ENCODE peak calls at places on chromosome 4, in seven cellular contexts. B is PC-3, J is astrocyte of the spinal cord, O is amniotic stem cell, S is Panc1, Y is LoVo, P is K562. N is an unnamed sample.
A peak's percentile ranks its signal among the peaks of the same experiment; 100 is the strongest.

GRCh38 chr4:133233922-133234321 is 84.8 kb downstream of the PCDH10 start:
- DNase-seq in B (no peak), J (no peak), O (no peak), S (no peak), Y (no peak), P (no peak), N (no peak)

GRCh38 chr4:76308548-76308947 is 2.0 kb downstream of the STBD1 start:
- DNase-seq in B (no peak), J (no peak), O (no peak), S (no peak), Y (no peak), P (peak; percentile 47), N (no peak)

GRCh38 chr4:109134268-109134667 is 168.2 kb downstream of the COL25A1 start:
- DNase-seq in B (no peak), J (no peak), O (no peak), S (no peak), Y (no peak), P (no peak), N (no peak)

GRCh38 chr4:87975466-87975865 is at the start of gene SPP1:
- DNase-seq in B (no peak), J (peak; percentile 37), O (no peak), S (no peak), Y (no peak), P (no peak), N (no peak)

GRCh38 chr4:27315625-27316024 is 455.0 kb downstream of the STIM2 start:
- DNase-seq in B (no peak), J (no peak), O (no peak), S (no peak), Y (no peak), P (no peak), N (no peak)

GRCh38 chr4:40963912-40964478 is 214.2 kb downstream of the NSUN7 start:
- DNase-seq in B (peak; percentile 38), J (peak; percentile 49), O (no peak), S (no peak), Y (no peak), P (no peak), N (peak; percentile 7)

GRCh38 chr4:44532851-44533250 is 84.2 kb upstream of the KCTD8 start:
- DNase-seq in B (no peak), J (no peak), O (no peak), S (no peak), Y (no peak), P (no peak), N (no peak)

GRCh38 chr4:68892861-68893260 is 58.7 kb downstream of the UGT2A3 start:
- DNase-seq in B (no peak), J (no peak), O (no peak), S (no peak), Y (no peak), P (no peak), N (no peak)

GRCh38 chr4:127586922-127587571 is 45.7 kb upstream of the INTU start:
- DNase-seq in B (peak; percentile 61), J (peak; percentile 36), O (peak; percentile 15), S (peak; percentile 18), Y (peak; percentile 33), P (peak; percentile 64), N (peak; percentile 64)

GRCh38 chr4:144831971-144832370 is 186.0 kb downstream of the HHIP start:
- DNase-seq in B (peak; percentile 19), J (no peak), O (no peak), S (no peak), Y (peak; percentile 13), P (no peak), N (peak; percentile 49)

GRCh38 chr4:82519776-82520175 is 42.0 kb downstream of the TMEM150C start:
- DNase-seq in B (no peak), J (peak; percentile 15), O (no peak), S (no peak), Y (no peak), P (no peak), N (no peak)

GRCh38 chr4:153501578-153501977 is 35.4 kb downstream of the TMEM131L start:
- DNase-seq in B (no peak), J (no peak), O (no peak), S (no peak), Y (no peak), P (peak; percentile 66), N (no peak)

GRCh38 chr4:81465668-81466357 is 5.9 kb downstream of the RASGEF1B start:
- DNase-seq in B (no peak), J (no peak), O (no peak), S (no peak), Y (peak; percentile 42), P (no peak), N (no peak)

GRCh38 chr4:106266201-106266600 is 49.8 kb downstream of the TBCK start:
- DNase-seq in B (peak; percentile 55), J (peak; percentile 72), O (peak; percentile 12), S (peak; percentile 13), Y (peak; percentile 38), P (peak; percentile 26), N (peak; percentile 66)

GRCh38 chr4:25977397-25978170 is 63.6 kb downstream of the SMIM20 start:
- DNase-seq in B (no peak), J (no peak), O (no peak), S (no peak), Y (no peak), P (no peak), N (no peak)

GRCh38 chr4:29199025-29199424 is 1521.1 kb upstream of the PCDH7 start:
- DNase-seq in B (no peak), J (no peak), O (no peak), S (no peak), Y (no peak), P (no peak), N (no peak)

N was measured in epithelial cell of esophagus.